ENCODE peak calls at places on chromosome 17, in five cellular contexts. B is H9, L is neuronal stem cell, V is IMR-90, E is trophoblast cell. R is an unnamed sample.

GRCh38 chr17:38703742-38704644 is 1.1 kb upstream of the MLLT6 start:
- DNase-seq in B (peak; percentile 100), L (peak; percentile 43), V (no peak), E (peak; percentile 75), R (peak; percentile 99)

GRCh38 chr17:57669671-57670529 is 75.2 kb downstream of the CCDC182 start:
- DNase-seq in B (peak; percentile 20), L (no peak), V (no peak), E (no peak), R (no peak)

GRCh38 chr17:47698749-47699535 is 5.0 kb downstream of the TBKBP1 start:
- DNase-seq in B (peak; percentile 88), L (peak; percentile 54), V (peak; percentile 29), E (peak; percentile 59), R (peak; percentile 57)

GRCh38 chr17:59558953-59559352 is 6.5 kb upstream of the DHX40 start:
- DNase-seq in B (no peak), L (no peak), V (peak; percentile 7), E (peak; percentile 43), R (no peak)

GRCh38 chr17:80598813-80599545 is 54.3 kb downstream of the RPTOR start:
- DNase-seq in B (no peak), L (no peak), V (no peak), E (no peak), R (no peak)

GRCh38 chr17:42174126-42174783 is 6.7 kb downstream of the KCNH4 start:
- DNase-seq in B (no peak), L (no peak), V (no peak), E (no peak), R (no peak)

GRCh38 chr17:55377885-55378284 is 43.8 kb downstream of the MMD start:
- DNase-seq in B (no peak), L (no peak), V (no peak), E (no peak), R (no peak)

GRCh38 chr17:37849617-37849972 is 74.6 kb upstream of the TBC1D3K start:
- DNase-seq in B (no peak), L (no peak), V (no peak), E (no peak), R (no peak)

GRCh38 chr17:14331200-14331981 is 30.5 kb downstream of the HS3ST3B1 start:
- DNase-seq in B (peak; percentile 73), L (peak; percentile 71), V (no peak), E (no peak), R (peak; percentile 84)

GRCh38 chr17:16477255-16477654 is 14.7 kb downstream of the LRRC75A start:
- DNase-seq in B (peak; percentile 79), L (no peak), V (peak; percentile 89), E (peak; percentile 39), R (peak; percentile 94)

GRCh38 chr17:19346351-19347255 is 15.9 kb downstream of the B9D1 start:
- DNase-seq in B (peak; percentile 30), L (no peak), V (peak; percentile 91), E (no peak), R (no peak)

GRCh38 chr17:21010705-21011596 is 31.9 kb downstream of the USP22 start:
- DNase-seq in B (no peak), L (no peak), V (no peak), E (no peak), R (no peak)

GRCh38 chr17:80030730-80031410 is 4.8 kb downstream of the TBC1D16 start:
- DNase-seq in B (no peak), L (no peak), V (no peak), E (no peak), R (no peak)

GRCh38 chr17:81713556-81714411 is 1.7 kb downstream of the SLC25A10 start:
- DNase-seq in B (no peak), L (no peak), V (no peak), E (peak; percentile 37), R (no peak)

GRCh38 chr17:15260376-15261062 is 4.6 kb downstream of the PMP22 start:
- DNase-seq in B (peak; percentile 90), L (peak; percentile 76), V (peak; percentile 88), E (peak; percentile 91), R (peak; percentile 84)

GRCh38 chr17:13419676-13420075 is 182.1 kb downstream of the HS3ST3A1 start:
- DNase-seq in B (no peak), L (no peak), V (no peak), E (no peak), R (no peak)

GRCh38 chr17:64938925-64939474 is 19.7 kb upstream of the LRRC37A3 start:
- DNase-seq in B (peak; percentile 88), L (no peak), V (peak; percentile 25), E (peak; percentile 67), R (peak; percentile 75)

GRCh38 chr17:72710834-72711233 is 381.7 kb downstream of the SLC39A11 start:
- DNase-seq in B (no peak), L (no peak), V (no peak), E (peak; percentile 98), R (no peak)

GRCh38 chr17:73232587-73233373 is 28.9 kb downstream of the CPSF4L start:
- DNase-seq in B (no peak), L (no peak), V (peak; percentile 23), E (peak; percentile 34), R (peak; percentile 60)

GRCh38 chr17:80716986-80717385 is 172.3 kb downstream of the RPTOR start:
- DNase-seq in B (no peak), L (no peak), V (peak; percentile 58), E (no peak), R (no peak)

GRCh38 chr17:75228305-75228704 is 22.8 kb downstream of the NUP85 start:
- DNase-seq in B (no peak), L (no peak), V (no peak), E (peak; percentile 37), R (no peak)

GRCh38 chr17:53797497-53797896 is 25.2 kb upstream of the KIF2B start:
- DNase-seq in B (no peak), L (no peak), V (no peak), E (no peak), R (no peak)

GRCh38 chr17:45319239-45319703 is 2.5 kb upstream of the MAP3K14 start:
- DNase-seq in B (no peak), L (no peak), V (peak; percentile 83), E (peak; percentile 33), R (peak; percentile 41)
- H2BK120ac ChIP-seq in B (no peak overlapping the region), L (no peak overlapping the region), V (peak overlapping the region; percentile 88), E (no peak overlapping the region), R (no peak overlapping the region)

DNA sequence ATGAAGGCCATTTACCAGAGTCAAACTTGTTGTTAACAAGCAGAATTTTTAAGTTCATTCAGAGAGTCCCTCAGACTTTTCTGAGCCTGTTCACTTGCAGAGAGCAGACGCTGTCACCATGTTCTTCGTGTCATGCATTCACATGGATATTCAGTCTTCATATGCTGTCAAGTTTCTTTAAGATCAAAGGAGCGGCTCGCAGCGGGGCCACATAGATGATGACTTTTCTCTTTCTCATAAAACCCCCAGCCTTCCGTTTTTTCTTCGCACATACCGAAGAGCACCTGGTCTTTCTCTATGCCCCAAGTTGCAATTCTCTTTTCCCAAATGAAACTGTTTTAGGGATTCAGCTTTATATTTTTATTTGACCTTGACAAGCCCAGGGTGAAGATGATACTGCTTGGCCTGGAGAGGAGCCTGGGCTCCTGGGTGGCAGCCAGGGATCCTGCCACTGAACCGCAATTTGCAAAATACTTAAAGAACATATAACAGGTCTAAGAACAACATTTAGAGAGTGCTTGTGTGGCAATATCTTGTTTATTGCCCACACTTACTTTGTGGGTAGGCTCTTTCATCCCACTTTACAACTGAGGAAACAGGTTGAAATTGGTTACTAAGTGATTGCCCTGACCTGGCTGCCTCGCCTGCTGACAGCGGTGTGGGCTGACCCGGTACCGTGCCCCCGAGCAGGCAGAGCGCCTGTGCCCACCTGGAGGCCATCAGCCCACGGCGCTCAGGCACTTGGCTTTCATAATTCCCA is 22.9 kb downstream of the SEC14L1 start:
- DNase-seq in B (no peak), L (no peak), V (no peak), E (no peak), R (no peak)
- H3K18ac ChIP-seq in B (no peak overlapping the region), L (peak overlapping the region; percentile 76), V (no peak overlapping the region), E (no peak overlapping the region), R (no peak overlapping the region)

DNA sequence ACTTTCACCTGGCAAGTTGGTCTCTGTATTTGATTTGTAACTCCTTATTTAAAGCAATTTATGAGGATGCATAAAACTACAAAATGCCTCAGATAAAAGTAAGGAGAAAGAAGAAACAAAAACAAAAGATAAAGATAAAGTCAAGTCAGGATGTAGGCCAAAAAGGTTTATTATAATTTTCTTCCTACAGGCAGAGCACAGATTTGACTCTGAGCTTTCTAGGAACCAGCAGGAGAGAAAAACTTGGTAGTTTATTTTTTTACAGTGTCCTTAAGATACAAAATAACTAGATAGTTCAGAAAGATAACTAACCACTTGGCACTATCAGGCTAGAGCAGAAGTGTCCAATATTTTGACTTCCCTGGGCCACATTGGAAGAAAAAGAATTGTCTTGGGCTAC is 16.7 kb downstream of the PAFAH1B1 start:
- DNase-seq in B (no peak), L (no peak), V (no peak), E (no peak), R (no peak)
- H3K27ac ChIP-seq in B (no peak overlapping the region), L (no peak overlapping the region), V (no peak overlapping the region), E (no peak overlapping the region), R (no peak overlapping the region)

DNA sequence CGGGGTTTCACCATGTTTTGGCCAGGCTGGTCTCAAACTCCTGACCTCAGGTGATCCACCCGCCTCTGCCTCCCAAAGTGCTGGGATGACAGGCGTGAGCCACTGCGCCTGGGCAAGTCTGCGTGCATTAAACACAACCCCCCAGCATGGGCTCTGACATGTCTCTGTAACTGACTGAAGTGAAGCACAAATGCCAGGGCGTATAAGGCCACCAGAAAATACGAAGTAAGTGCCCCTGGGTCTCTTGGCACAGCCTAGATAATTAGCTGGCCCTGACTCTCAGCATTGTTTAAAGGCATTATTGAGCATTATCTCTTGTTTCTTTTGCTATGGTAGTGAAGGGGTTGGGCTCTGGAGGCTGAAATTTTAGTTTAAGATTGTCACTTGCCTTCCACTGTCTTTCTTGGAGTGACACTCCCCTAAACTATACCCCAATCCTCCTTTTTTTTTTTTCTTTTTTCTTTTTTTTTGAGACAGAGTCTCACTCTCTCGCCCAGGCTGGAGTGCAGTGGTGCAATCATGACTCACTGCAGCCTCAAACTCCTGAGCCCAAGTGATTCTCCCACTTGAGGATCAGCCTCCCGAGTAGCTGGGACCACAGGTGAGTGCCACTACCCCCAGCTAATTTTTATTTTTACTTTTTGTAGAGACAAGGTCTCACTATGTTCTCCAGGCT is 8.2 kb upstream of the SEC14L1 start:
- DNase-seq in B (no peak), L (no peak), V (no peak), E (no peak), R (no peak)
- H2BK120ac ChIP-seq in B (no peak overlapping the region), L (no peak overlapping the region), V (peak overlapping the region; percentile 48), E (no peak overlapping the region), R (no peak overlapping the region)

DNA sequence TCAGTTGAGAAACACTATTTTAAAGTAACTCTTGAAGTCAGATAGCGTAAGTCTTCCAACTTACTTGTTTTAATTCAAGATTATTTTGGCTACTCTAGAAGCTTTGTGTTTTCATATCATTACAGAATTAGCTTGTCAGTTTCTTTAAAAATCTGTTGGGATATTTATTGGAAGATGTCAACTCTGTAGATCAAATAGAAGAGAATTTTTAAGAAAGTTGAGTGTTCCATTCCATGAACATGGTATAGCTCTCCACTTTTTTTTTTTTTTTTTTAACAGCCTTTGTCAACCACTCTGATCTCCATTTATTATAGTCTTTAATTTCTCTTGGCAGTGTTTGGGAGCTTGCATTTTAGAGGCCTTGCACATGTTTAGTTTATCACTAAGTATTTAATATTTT is 28.7 kb downstream of the NLK start:
- DNase-seq in B (no peak), L (no peak), V (no peak), E (no peak), R (no peak)
- H3K18ac ChIP-seq in B (no peak overlapping the region), L (no peak overlapping the region), V (no peak overlapping the region), E (no peak overlapping the region), R (no peak overlapping the region)